ENCODE peak calls at places on chromosomes 13 and 19, in five cellular contexts. Z, D, I, P and N are unnamed samples.
A peak's percentile ranks its signal among the peaks of the same experiment; 100 is the strongest.

GRCh38 chr19:56637976-56638555 is 4.9 kb upstream of the SMIM17 start:
- DNase-seq in Z (no peak), D (peak; percentile 37), I (no peak), P (no peak), N (peak; percentile 42)

GRCh38 chr13:94305033-94305432 is 174.4 kb downstream of the DCT start:
- DNase-seq in Z (no peak), D (no peak), I (no peak), P (no peak), N (no peak)

GRCh38 chr13:99663185-99663825 is 162.0 kb downstream of the TM9SF2 start:
- DNase-seq in Z (no peak), D (no peak), I (no peak), P (no peak), N (no peak)

GRCh38 chr19:6226012-6226411 is 53.8 kb downstream of the MLLT1 start:
- DNase-seq in Z (no peak), D (no peak), I (no peak), P (no peak), N (no peak)

GRCh38 chr19:38898788-38899446 is 501 bp downstream of the SIRT2 start:
- DNase-seq in Z (peak; percentile 52), D (no peak), I (no peak), P (peak; percentile 7), N (no peak)

GRCh38 chr19:3279306-3279705 is 54.8 kb downstream of the CELF5 start:
- DNase-seq in Z (no peak), D (no peak), I (no peak), P (no peak), N (no peak)

GRCh38 chr13:76667551-76667950 is 218.7 kb downstream of the KCTD12 start:
- DNase-seq in Z (no peak), D (no peak), I (no peak), P (no peak), N (no peak)

GRCh38 chr13:113404723-113405471 is 41.0 kb upstream of the GRTP1 start:
- DNase-seq in Z (peak; percentile 27), D (no peak), I (no peak), P (no peak), N (no peak)

GRCh38 chr13:39918837-39919236 is 263.4 kb downstream of the COG6 start:
- DNase-seq in Z (no peak), D (no peak), I (no peak), P (no peak), N (no peak)